ENCODE peak calls at places on chromosomes 5 and 9, in nine cellular contexts. D is NCI-H1105, G is astrocyte of the cerebellum, M is iris pigment epithelial cell, R is stomach, O is lower leg skin, N is uterus, T is NCI-H774, P is aorta. Z is an unnamed sample.

GRCh38 chr5:139862313-139862712 is 66.7 kb downstream of the PSD2 start:
- DNase-seq in D (no peak), G (no peak), M (peak), R (no peak), O (no peak), N (no peak), T (no peak), P (no peak), Z (no peak)

GRCh38 chr5:97534166-97534565 is 351.1 kb upstream of the RIOK2 start:
- DNase-seq in D (no peak), G (peak), M (peak), R (peak), O (no peak), N (no peak), T (peak), P (no peak), Z (no peak)

GRCh38 chr9:71001780-71002386 is 119.5 kb downstream of the TRPM3 start:
- DNase-seq in D (peak), G (peak), M (peak), R (peak), O (no peak), N (no peak), T (no peak), P (no peak), Z (no peak)

GRCh38 chr5:50302815-50303490 is 138.1 kb downstream of the EMB start:
- DNase-seq in D (no peak), G (no peak), M (peak), R (no peak), O (no peak), N (no peak), T (no peak), P (no peak), Z (no peak)

GRCh38 chr9:121499427-121500164 is at the start of gene GGTA1:
- DNase-seq in D (peak), G (no peak), M (peak), R (peak), O (peak), N (peak), T (no peak), P (peak), Z (peak)

GRCh38 chr5:64505769-64506566 is at the start of gene RGS7BP:
- DNase-seq in D (peak), G (peak), M (peak), R (peak), O (peak), N (peak), T (peak), P (peak), Z (peak)

GRCh38 chr5:95794070-95794516 is 28.4 kb downstream of the GLRX start:
- DNase-seq in D (no peak), G (no peak), M (peak), R (no peak), O (no peak), N (no peak), T (no peak), P (no peak), Z (no peak)

GRCh38 chr9:126514037-126514821 is 99.5 kb upstream of the LMX1B start:
- DNase-seq in D (no peak), G (no peak), M (peak), R (peak), O (peak), N (peak), T (peak), P (peak), Z (peak)

GRCh38 chr9:126480810-126481209 is 132.9 kb upstream of the LMX1B start:
- DNase-seq in D (no peak), G (no peak), M (no peak), R (no peak), O (no peak), N (no peak), T (no peak), P (no peak), Z (no peak)

GRCh38 chr9:110142253-110142652 is 65.7 kb downstream of the C9orf152 start:
- DNase-seq in D (no peak), G (no peak), M (no peak), R (no peak), O (no peak), N (no peak), T (no peak), P (no peak), Z (no peak)

GRCh38 chr9:745761-746414 is 95.6 kb upstream of the DMRT1 start:
- DNase-seq in D (no peak), G (no peak), M (no peak), R (no peak), O (peak), N (no peak), T (no peak), P (no peak), Z (no peak)

GRCh38 chr5:76332102-76332501 is 71.0 kb upstream of the IQGAP2 start:
- DNase-seq in D (no peak), G (no peak), M (no peak), R (peak), O (no peak), N (no peak), T (no peak), P (no peak), Z (no peak)

GRCh38 chr9:113355197-113355596 is 5.9 kb downstream of the BSPRY start:
- DNase-seq in D (no peak), G (no peak), M (no peak), R (no peak), O (no peak), N (no peak), T (no peak), P (no peak), Z (no peak)

GRCh38 chr9:135243201-135244190 is 156.0 kb downstream of the OLFM1 start:
- DNase-seq in D (no peak), G (no peak), M (no peak), R (no peak), O (no peak), N (no peak), T (no peak), P (peak), Z (peak)

GRCh38 chr9:5375091-5375490 is 35.4 kb upstream of the RLN1 start:
- DNase-seq in D (no peak), G (no peak), M (no peak), R (no peak), O (no peak), N (no peak), T (no peak), P (no peak), Z (no peak)

GRCh38 chr9:93154293-93154903 is 20.3 kb upstream of the NINJ1 start:
- DNase-seq in D (peak), G (no peak), M (no peak), R (no peak), O (no peak), N (no peak), T (no peak), P (no peak), Z (peak)

GRCh38 chr9:98101416-98101815 is 17.6 kb downstream of the TRIM14 start:
- DNase-seq in D (no peak), G (no peak), M (no peak), R (no peak), O (no peak), N (no peak), T (no peak), P (no peak), Z (no peak)

GRCh38 chr9:134648701-134649525 is 7.3 kb downstream of the COL5A1 start:
- DNase-seq in D (no peak), G (no peak), M (peak), R (no peak), O (no peak), N (no peak), T (no peak), P (no peak), Z (peak)

GRCh38 chr5:71955718-71956117 is 151.6 kb upstream of the MAP1B start:
- DNase-seq in D (no peak), G (no peak), M (no peak), R (no peak), O (no peak), N (no peak), T (no peak), P (no peak), Z (no peak)

GRCh38 chr5:154676508-154676907 is 78.7 kb upstream of the LARP1 start:
- DNase-seq in D (no peak), G (no peak), M (no peak), R (no peak), O (no peak), N (no peak), T (no peak), P (no peak), Z (no peak)

GRCh38 chr9:89036862-89037261 is 45.6 kb downstream of the S1PR3 start:
- DNase-seq in D (no peak), G (no peak), M (no peak), R (no peak), O (peak), N (no peak), T (no peak), P (no peak), Z (no peak)

GRCh38 chr5:173615884-173616576 is 420 bp downstream of the BOD1 start:
- DNase-seq in D (peak), G (peak), M (peak), R (peak), O (peak), N (peak), T (no peak), P (peak), Z (peak)

GRCh38 chr5:39299962-39300361 is 64.3 kb downstream of the C9 start:
- DNase-seq in D (no peak), G (no peak), M (no peak), R (peak), O (no peak), N (no peak), T (no peak), P (no peak), Z (peak)

GRCh38 chr9:132588098-132588497 is 5.7 kb downstream of the BARHL1 start:
- DNase-seq in D (no peak), G (no peak), M (no peak), R (no peak), O (no peak), N (no peak), T (no peak), P (no peak), Z (no peak)

GRCh38 chr9:26748449-26749058 is 144.0 kb downstream of the CAAP1 start:
- DNase-seq in D (no peak), G (no peak), M (no peak), R (no peak), O (no peak), N (no peak), T (no peak), P (no peak), Z (no peak)

GRCh38 chr5:141753971-141754713 is 72.1 kb upstream of the ARAP3 start:
- DNase-seq in D (no peak), G (peak), M (peak), R (peak), O (no peak), N (no peak), T (no peak), P (no peak), Z (no peak)

GRCh38 chr5:31187591-31187990 is 5.9 kb upstream of the CDH6 start:
- DNase-seq in D (no peak), G (no peak), M (no peak), R (no peak), O (no peak), N (no peak), T (no peak), P (no peak), Z (no peak)

GRCh38 chr9:131167146-131167692 is 41.8 kb downstream of the NUP214 start:
- DNase-seq in D (no peak), G (no peak), M (no peak), R (peak), O (no peak), N (no peak), T (peak), P (no peak), Z (no peak)

GRCh38 chr5:177296581-177296980 is 6.9 kb downstream of the RAB24 start:
- DNase-seq in D (no peak), G (no peak), M (no peak), R (no peak), O (peak), N (no peak), T (no peak), P (no peak), Z (peak)

GRCh38 chr9:36401179-36401740 is 1.2 kb upstream of the RNF38 start:
- DNase-seq in D (no peak), G (peak), M (peak), R (peak), O (no peak), N (no peak), T (peak), P (no peak), Z (no peak)

GRCh38 chr9:104950838-104951237 is 22.9 kb upstream of the ABCA1 start:
- DNase-seq in D (no peak), G (no peak), M (no peak), R (no peak), O (peak), N (no peak), T (no peak), P (no peak), Z (no peak)

GRCh38 chr9:114093031-114093471 is 6.0 kb downstream of the KIF12 start:
- DNase-seq in D (no peak), G (no peak), M (no peak), R (no peak), O (peak), N (no peak), T (no peak), P (no peak), Z (no peak)

GRCh38 chr5:173729079-173729765 is 112.8 kb upstream of the BOD1 start:
- DNase-seq in D (no peak), G (no peak), M (no peak), R (no peak), O (no peak), N (no peak), T (no peak), P (no peak), Z (no peak)